ENCODE peak calls at places on chromosomes 7 and 10, in six cellular contexts. X is mesenchymal stem cell, S is IMR-90, U is neuronal stem cell, E is H9, K is H1. M is an unnamed sample.

GRCh38 chr7:151076863-151077704 is 3.5 kb downstream of the FASTK start:
- DNase-seq in X (peak), S (no peak), U (no peak), E (peak), K (no peak), M (peak)

GRCh38 chr7:114856625-114857024 is 65.3 kb upstream of the MDFIC start:
- DNase-seq in X (no peak), S (peak), U (peak), E (no peak), K (no peak), M (peak)

GRCh38 chr10:38025283-38025682 is 14.8 kb downstream of the ZNF33A start:
- DNase-seq in X (no peak), S (no peak), U (no peak), E (no peak), K (no peak), M (no peak)

GRCh38 chr7:365593-365992 is 75.6 kb downstream of the FOXL3 start:
- DNase-seq in X (no peak), S (no peak), U (no peak), E (no peak), K (no peak), M (no peak)

GRCh38 chr7:155948423-155948822 is 136.2 kb upstream of the SHH start:
- DNase-seq in X (no peak), S (no peak), U (no peak), E (no peak), K (no peak), M (no peak)

GRCh38 chr7:11505471-11505870 is 326.5 kb downstream of the THSD7A start:
- DNase-seq in X (no peak), S (no peak), U (no peak), E (no peak), K (no peak), M (no peak)

GRCh38 chr10:12048547-12048946 is 5.9 kb upstream of the UPF2 start:
- DNase-seq in X (no peak), S (no peak), U (no peak), E (no peak), K (no peak), M (no peak)

GRCh38 chr7:158569858-158570239 is 17.8 kb downstream of the PTPRN2 start:
- DNase-seq in X (no peak), S (no peak), U (no peak), E (no peak), K (no peak), M (peak)

GRCh38 chr10:24288581-24288980 is 79.6 kb downstream of the KIAA1217 start:
- DNase-seq in X (no peak), S (no peak), U (no peak), E (no peak), K (no peak), M (no peak)

GRCh38 chr7:94530114-94530513 is 20.5 kb downstream of the CASD1 start:
- DNase-seq in X (no peak), S (no peak), U (no peak), E (no peak), K (no peak), M (no peak)

GRCh38 chr7:1346533-1346805 is 112.8 kb downstream of the MICALL2 start:
- DNase-seq in X (no peak), S (no peak), U (no peak), E (no peak), K (no peak), M (no peak)

GRCh38 chr7:68785036-68785435 is 813.2 kb upstream of the AUTS2 start:
- DNase-seq in X (no peak), S (no peak), U (no peak), E (no peak), K (no peak), M (no peak)

GRCh38 chr7:44244282-44244681 is 43.5 kb downstream of the YKT6 start:
- DNase-seq in X (peak), S (no peak), U (peak), E (peak), K (no peak), M (peak)

GRCh38 chr7:72334066-72334465 is 78.1 kb downstream of the CALN1 start:
- DNase-seq in X (no peak), S (no peak), U (no peak), E (no peak), K (no peak), M (peak)

GRCh38 chr10:46028584-46029570 is 1.5 kb downstream of the NCOA4 start:
- DNase-seq in X (peak), S (peak), U (peak), E (no peak), K (no peak), M (peak)

GRCh38 chr7:133047321-133047720 is 34.6 kb downstream of the CHCHD3 start:
- DNase-seq in X (no peak), S (no peak), U (no peak), E (no peak), K (no peak), M (no peak)

GRCh38 chr10:43793714-43794113 is 145.0 kb upstream of the ZNF32 start:
- DNase-seq in X (peak), S (peak), U (no peak), E (no peak), K (no peak), M (no peak)

GRCh38 chr10:43386981-43387677 is 15.7 kb downstream of the FXYD4 start:
- DNase-seq in X (no peak), S (no peak), U (no peak), E (no peak), K (no peak), M (no peak)

GRCh38 chr10:28715757-28716156 is 38.4 kb downstream of the BAMBI start:
- DNase-seq in X (no peak), S (no peak), U (no peak), E (no peak), K (no peak), M (no peak)

GRCh38 chr10:20995123-20995978 is 98.2 kb upstream of the NEBL start:
- DNase-seq in X (no peak), S (no peak), U (no peak), E (no peak), K (no peak), M (no peak)

GRCh38 chr7:115707684-115708341 is 322.8 kb downstream of the TFEC start:
- DNase-seq in X (no peak), S (no peak), U (no peak), E (no peak), K (no peak), M (peak)

GRCh38 chr7:91671245-91671644 is 209.3 kb downstream of the MTERF1 start:
- DNase-seq in X (no peak), S (no peak), U (no peak), E (no peak), K (no peak), M (no peak)

GRCh38 chr10:104117839-104118323 is 4.1 kb upstream of the SFR1 start:
- DNase-seq in X (no peak), S (peak), U (no peak), E (no peak), K (no peak), M (no peak)

GRCh38 chr10:9274206-9274755 is 1219.8 kb downstream of the GATA3 start:
- DNase-seq in X (no peak), S (no peak), U (no peak), E (no peak), K (no peak), M (no peak)

GRCh38 chr7:46024263-46024916 is 103.3 kb upstream of the IGFBP3 start:
- DNase-seq in X (no peak), S (no peak), U (no peak), E (no peak), K (no peak), M (no peak)

GRCh38 chr10:95445223-95445836 is 115.8 kb downstream of the SORBS1 start:
- DNase-seq in X (peak), S (peak), U (no peak), E (no peak), K (no peak), M (no peak)

GRCh38 chr7:22934473-22935065 is 79.4 kb downstream of the HYCC1 start:
- DNase-seq in X (peak), S (peak), U (no peak), E (no peak), K (no peak), M (peak)

GRCh38 chr7:103691291-103691690 is 245.3 kb upstream of the SLC26A5 start:
- DNase-seq in X (no peak), S (no peak), U (no peak), E (no peak), K (no peak), M (no peak)

GRCh38 chr7:104972510-104972909 is 41.5 kb upstream of the KMT2E start:
- DNase-seq in X (peak), S (peak), U (no peak), E (no peak), K (no peak), M (no peak)

GRCh38 chr7:13742126-13742525 is 247.3 kb downstream of the ETV1 start:
- DNase-seq in X (peak), S (peak), U (no peak), E (no peak), K (peak), M (peak)

GRCh38 chr10:13054844-13055243 is 45.1 kb upstream of the OPTN start:
- DNase-seq in X (no peak), S (no peak), U (no peak), E (no peak), K (no peak), M (no peak)

GRCh38 chr10:32237644-32238345 is 109.2 kb downstream of the EPC1 start:
- DNase-seq in X (no peak), S (peak), U (no peak), E (no peak), K (no peak), M (no peak)

GRCh38 chr10:6011558-6011957 is 34.2 kb upstream of the IL15RA start:
- DNase-seq in X (no peak), S (no peak), U (no peak), E (no peak), K (no peak), M (no peak)

GRCh38 chr7:44705434-44705833 is 43.2 kb upstream of the ZMIZ2 start:
- DNase-seq in X (no peak), S (no peak), U (no peak), E (no peak), K (no peak), M (no peak)

GRCh38 chr7:69935107-69935506 is 336.8 kb downstream of the AUTS2 start:
- DNase-seq in X (no peak), S (no peak), U (no peak), E (no peak), K (no peak), M (no peak)

GRCh38 chr7:77538186-77538907 is 1.3 kb downstream of the PTPN12 start:
- DNase-seq in X (peak), S (peak), U (peak), E (peak), K (peak), M (peak)

GRCh38 chr7:50507898-50508470 is 57.2 kb downstream of the DDC start:
- DNase-seq in X (no peak), S (no peak), U (no peak), E (no peak), K (no peak), M (no peak)

GRCh38 chr7:126993626-126994213 is 259.0 kb downstream of the GRM8 start:
- DNase-seq in X (no peak), S (no peak), U (no peak), E (no peak), K (no peak), M (no peak)

GRCh38 chr10:74139981-74140380 is 10.6 kb downstream of the AP3M1 start:
- DNase-seq in X (no peak), S (no peak), U (no peak), E (no peak), K (no peak), M (no peak)

GRCh38 chr10:74140553-74140952 is 10.1 kb downstream of the AP3M1 start:
- DNase-seq in X (no peak), S (no peak), U (no peak), E (no peak), K (no peak), M (no peak)

GRCh38 chr10:74150151-74151056 is at the start of gene AP3M1:
- DNase-seq in X (no peak), S (no peak), U (no peak), E (peak), K (peak), M (no peak)

DNA sequence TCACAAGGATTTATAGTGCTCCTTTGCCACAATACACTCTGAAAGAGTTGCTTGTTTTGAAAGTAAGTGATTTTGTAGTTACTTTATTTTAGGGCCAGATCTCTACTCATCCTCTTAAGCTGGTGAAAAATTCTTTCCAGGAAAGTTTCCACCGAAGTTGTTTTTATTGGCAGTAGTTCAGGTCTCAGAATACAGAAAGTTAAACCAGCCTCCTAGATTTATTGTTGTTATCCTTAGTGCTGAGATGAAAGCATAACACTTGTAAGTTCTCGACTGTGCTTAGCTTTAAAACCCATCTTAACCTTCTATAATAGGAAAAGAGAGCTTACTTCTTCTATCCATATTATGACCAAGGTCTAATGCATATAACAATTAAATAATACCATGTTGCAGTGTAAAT is 5.5 kb downstream of the AP3M1 start:
- DNase-seq in X (peak), S (peak), U (no peak), E (no peak), K (no peak), M (no peak)
- H3K23ac ChIP-seq in X (no peak), S (no peak), U (no peak), E (no peak), K (no peak), M (no peak)

GRCh38 chr7:134777470-134777869 is 2.0 kb upstream of the CALD1 start:
- DNase-seq in X (peak), S (peak), U (no peak), E (no peak), K (no peak), M (no peak)
- H3K27ac ChIP-seq in X (peak), S (no peak), U (no peak), E (no peak), K (no peak), M (no peak)

GRCh38 chr10:88211230-88211629 is 347.8 kb downstream of the PTEN start:
- DNase-seq in X (no peak), S (no peak), U (no peak), E (no peak), K (no peak), M (no peak)
- H3K23ac ChIP-seq in X (no peak), S (no peak), U (no peak), E (no peak), K (no peak), M (no peak)

GRCh38 chr7:43163885-43164284 is 51.4 kb downstream of the HECW1 start:
- DNase-seq in X (no peak), S (no peak), U (no peak), E (no peak), K (no peak), M (no peak)

GRCh38 chr7:43166686-43167085 is 54.2 kb downstream of the HECW1 start:
- DNase-seq in X (no peak), S (no peak), U (no peak), E (no peak), K (no peak), M (no peak)

GRCh38 chr7:43170571-43170970 is 58.1 kb downstream of the HECW1 start:
- DNase-seq in X (no peak), S (no peak), U (no peak), E (no peak), K (no peak), M (peak)

GRCh38 chr7:43169076-43169475 is 56.6 kb downstream of the HECW1 start:
- DNase-seq in X (no peak), S (no peak), U (no peak), E (no peak), K (no peak), M (no peak)

GRCh38 chr7:43164757-43165156 is 52.3 kb downstream of the HECW1 start:
- DNase-seq in X (peak), S (peak), U (no peak), E (no peak), K (no peak), M (no peak)
- H3K27ac ChIP-seq in X (peak), S (no peak), U (no peak), E (no peak), K (no peak), M (no peak)